ENCODE peak calls at places on chromosomes 12 and 14, in seven cellular contexts. One of them, this sample, is unnamed.

GRCh38 chr14:65483647-65484046 is 71.1 kb downstream of the FUT8 start:
- DNase-seq in NCI-H774: no peak
- DNase-seq in H7: no peak
- DNase-seq in cerebellar cortex: no peak
- DNase-seq in renal cortical epithelial cell: peak
- DNase-seq in activated CD4-positive, alpha-beta T cell treated with anti-CD3 and anti-CD28 coated beads, Interleukin-2, amount 10 ng/mL, durations not matched to agents 7 days and 5 days: no peak
- DNase-seq in BE2C: no peak
- DNase-seq in this sample: no peak

GRCh38 chr14:47103781-47104180 is 452.2 kb upstream of the RPL10L start:
- DNase-seq in cerebellar cortex: no peak
- DNase-seq in H7: no peak
- DNase-seq in BE2C: no peak
- DNase-seq in NCI-H774: no peak
- DNase-seq in renal cortical epithelial cell: no peak
- DNase-seq in activated CD4-positive, alpha-beta T cell treated with anti-CD3 and anti-CD28 coated beads, Interleukin-2, amount 10 ng/mL, durations not matched to agents 7 days and 5 days: no peak
- DNase-seq in this sample: no peak

GRCh38 chr14:54173782-54174181 is 217.2 kb upstream of the BMP4 start:
- DNase-seq in activated CD4-positive, alpha-beta T cell treated with anti-CD3 and anti-CD28 coated beads, Interleukin-2, amount 10 ng/mL, durations not matched to agents 7 days and 5 days: no peak
- DNase-seq in H7: no peak
- DNase-seq in renal cortical epithelial cell: no peak
- DNase-seq in NCI-H774: no peak
- DNase-seq in cerebellar cortex: no peak
- DNase-seq in BE2C: no peak
- DNase-seq in this sample: no peak

GRCh38 chr12:52190860-52191729 is 719 bp downstream of the KRT80 start:
- DNase-seq in BE2C: no peak
- DNase-seq in activated CD4-positive, alpha-beta T cell treated with anti-CD3 and anti-CD28 coated beads, Interleukin-2, amount 10 ng/mL, durations not matched to agents 7 days and 5 days: no peak
- DNase-seq in NCI-H774: no peak
- DNase-seq in cerebellar cortex: no peak
- DNase-seq in H7: no peak
- DNase-seq in renal cortical epithelial cell: no peak
- DNase-seq in this sample: no peak

GRCh38 chr14:61140872-61141271 is 140.3 kb downstream of the TMEM30B start:
- DNase-seq in NCI-H774: no peak
- DNase-seq in H7: no peak
- DNase-seq in activated CD4-positive, alpha-beta T cell treated with anti-CD3 and anti-CD28 coated beads, Interleukin-2, amount 10 ng/mL, durations not matched to agents 7 days and 5 days: no peak
- DNase-seq in BE2C: no peak
- DNase-seq in cerebellar cortex: no peak
- DNase-seq in renal cortical epithelial cell: peak
- DNase-seq in this sample: no peak

GRCh38 chr14:78982551-78982950 is 812.4 kb downstream of the NRXN3 start:
- DNase-seq in NCI-H774: no peak
- DNase-seq in renal cortical epithelial cell: no peak
- DNase-seq in BE2C: no peak
- DNase-seq in H7: no peak
- DNase-seq in cerebellar cortex: no peak
- DNase-seq in activated CD4-positive, alpha-beta T cell treated with anti-CD3 and anti-CD28 coated beads, Interleukin-2, amount 10 ng/mL, durations not matched to agents 7 days and 5 days: no peak
- DNase-seq in this sample: no peak

GRCh38 chr12:17235996-17236395 is 630.0 kb upstream of the LMO3 start:
- DNase-seq in renal cortical epithelial cell: no peak
- DNase-seq in BE2C: no peak
- DNase-seq in cerebellar cortex: no peak
- DNase-seq in activated CD4-positive, alpha-beta T cell treated with anti-CD3 and anti-CD28 coated beads, Interleukin-2, amount 10 ng/mL, durations not matched to agents 7 days and 5 days: no peak
- DNase-seq in NCI-H774: no peak
- DNase-seq in H7: peak
- DNase-seq in this sample: no peak

GRCh38 chr12:78430501-78430900 is 434.1 kb upstream of the SYT1 start:
- DNase-seq in cerebellar cortex: no peak
- DNase-seq in H7: no peak
- DNase-seq in BE2C: no peak
- DNase-seq in renal cortical epithelial cell: no peak
- DNase-seq in NCI-H774: no peak
- DNase-seq in activated CD4-positive, alpha-beta T cell treated with anti-CD3 and anti-CD28 coated beads, Interleukin-2, amount 10 ng/mL, durations not matched to agents 7 days and 5 days: no peak
- DNase-seq in this sample: no peak

GRCh38 chr12:32036477-32037263 is 70.0 kb upstream of the BICD1 start:
- DNase-seq in BE2C: no peak
- DNase-seq in NCI-H774: no peak
- DNase-seq in cerebellar cortex: no peak
- DNase-seq in H7: peak
- DNase-seq in activated CD4-positive, alpha-beta T cell treated with anti-CD3 and anti-CD28 coated beads, Interleukin-2, amount 10 ng/mL, durations not matched to agents 7 days and 5 days: no peak
- DNase-seq in renal cortical epithelial cell: no peak
- DNase-seq in this sample: no peak

GRCh38 chr12:79444089-79444488 is 246.7 kb downstream of the PAWR start:
- DNase-seq in H7: no peak
- DNase-seq in renal cortical epithelial cell: peak
- DNase-seq in activated CD4-positive, alpha-beta T cell treated with anti-CD3 and anti-CD28 coated beads, Interleukin-2, amount 10 ng/mL, durations not matched to agents 7 days and 5 days: no peak
- DNase-seq in cerebellar cortex: no peak
- DNase-seq in NCI-H774: no peak
- DNase-seq in BE2C: no peak
- DNase-seq in this sample: no peak

GRCh38 chr12:3014641-3015040 is 55.4 kb downstream of the TEAD4 start:
- DNase-seq in renal cortical epithelial cell: no peak
- DNase-seq in cerebellar cortex: no peak
- DNase-seq in H7: peak
- DNase-seq in BE2C: no peak
- DNase-seq in NCI-H774: no peak
- DNase-seq in activated CD4-positive, alpha-beta T cell treated with anti-CD3 and anti-CD28 coated beads, Interleukin-2, amount 10 ng/mL, durations not matched to agents 7 days and 5 days: no peak
- DNase-seq in this sample: no peak

GRCh38 chr12:49187184-49187583 is 1.7 kb downstream of the TUBA1A start:
- DNase-seq in cerebellar cortex: peak
- DNase-seq in NCI-H774: peak
- DNase-seq in activated CD4-positive, alpha-beta T cell treated with anti-CD3 and anti-CD28 coated beads, Interleukin-2, amount 10 ng/mL, durations not matched to agents 7 days and 5 days: peak
- DNase-seq in H7: no peak
- DNase-seq in BE2C: peak
- DNase-seq in renal cortical epithelial cell: peak
- DNase-seq in this sample: peak

GRCh38 chr14:89983375-89983774 is 27.6 kb downstream of the TDP1 start:
- DNase-seq in activated CD4-positive, alpha-beta T cell treated with anti-CD3 and anti-CD28 coated beads, Interleukin-2, amount 10 ng/mL, durations not matched to agents 7 days and 5 days: no peak
- DNase-seq in H7: no peak
- DNase-seq in BE2C: no peak
- DNase-seq in cerebellar cortex: no peak
- DNase-seq in renal cortical epithelial cell: no peak
- DNase-seq in NCI-H774: no peak
- DNase-seq in this sample: no peak

GRCh38 chr12:2877047-2877958 is at the start of the genes FOXM1 and RHNO1:
- DNase-seq in renal cortical epithelial cell: peak
- DNase-seq in NCI-H774: peak
- DNase-seq in activated CD4-positive, alpha-beta T cell treated with anti-CD3 and anti-CD28 coated beads, Interleukin-2, amount 10 ng/mL, durations not matched to agents 7 days and 5 days: peak
- DNase-seq in cerebellar cortex: peak
- DNase-seq in H7: peak
- DNase-seq in BE2C: peak
- DNase-seq in this sample: peak

GRCh38 chr12:26803552-26803951 is 29.4 kb downstream of the ITPR2 start:
- DNase-seq in NCI-H774: no peak
- DNase-seq in renal cortical epithelial cell: peak
- DNase-seq in activated CD4-positive, alpha-beta T cell treated with anti-CD3 and anti-CD28 coated beads, Interleukin-2, amount 10 ng/mL, durations not matched to agents 7 days and 5 days: no peak
- DNase-seq in BE2C: no peak
- DNase-seq in cerebellar cortex: no peak
- DNase-seq in H7: no peak
- DNase-seq in this sample: no peak

GRCh38 chr12:2212537-2212936 is 159.8 kb downstream of the CACNA1C start:
- DNase-seq in activated CD4-positive, alpha-beta T cell treated with anti-CD3 and anti-CD28 coated beads, Interleukin-2, amount 10 ng/mL, durations not matched to agents 7 days and 5 days: no peak
- DNase-seq in renal cortical epithelial cell: no peak
- DNase-seq in H7: no peak
- DNase-seq in BE2C: no peak
- DNase-seq in cerebellar cortex: no peak
- DNase-seq in NCI-H774: no peak
- DNase-seq in this sample: no peak

GRCh38 chr12:97465012-97465345 is 2.4 kb downstream of the RMST start:
- DNase-seq in cerebellar cortex: no peak
- DNase-seq in activated CD4-positive, alpha-beta T cell treated with anti-CD3 and anti-CD28 coated beads, Interleukin-2, amount 10 ng/mL, durations not matched to agents 7 days and 5 days: no peak
- DNase-seq in H7: no peak
- DNase-seq in renal cortical epithelial cell: no peak
- DNase-seq in BE2C: no peak
- DNase-seq in NCI-H774: no peak
- DNase-seq in this sample: peak

GRCh38 chr14:54502602-54503001 is 7.1 kb upstream of the CGRRF1 start:
- DNase-seq in NCI-H774: no peak
- DNase-seq in H7: no peak
- DNase-seq in cerebellar cortex: no peak
- DNase-seq in activated CD4-positive, alpha-beta T cell treated with anti-CD3 and anti-CD28 coated beads, Interleukin-2, amount 10 ng/mL, durations not matched to agents 7 days and 5 days: no peak
- DNase-seq in renal cortical epithelial cell: no peak
- DNase-seq in BE2C: no peak
- DNase-seq in this sample: no peak

GRCh38 chr12:116411977-116412376 is 134.5 kb upstream of the MED13L start:
- DNase-seq in activated CD4-positive, alpha-beta T cell treated with anti-CD3 and anti-CD28 coated beads, Interleukin-2, amount 10 ng/mL, durations not matched to agents 7 days and 5 days: no peak
- DNase-seq in H7: no peak
- DNase-seq in NCI-H774: no peak
- DNase-seq in BE2C: no peak
- DNase-seq in cerebellar cortex: no peak
- DNase-seq in renal cortical epithelial cell: no peak
- DNase-seq in this sample: no peak

GRCh38 chr12:116490481-116490880 is 68.7 kb upstream of the MAP1LC3B2 start:
- DNase-seq in H7: no peak
- DNase-seq in NCI-H774: no peak
- DNase-seq in renal cortical epithelial cell: no peak
- DNase-seq in BE2C: no peak
- DNase-seq in cerebellar cortex: no peak
- DNase-seq in activated CD4-positive, alpha-beta T cell treated with anti-CD3 and anti-CD28 coated beads, Interleukin-2, amount 10 ng/mL, durations not matched to agents 7 days and 5 days: no peak
- DNase-seq in this sample: no peak

GRCh38 chr14:94780536-94781404 is 10.9 kb upstream of the GSC start:
- DNase-seq in activated CD4-positive, alpha-beta T cell treated with anti-CD3 and anti-CD28 coated beads, Interleukin-2, amount 10 ng/mL, durations not matched to agents 7 days and 5 days: no peak
- DNase-seq in NCI-H774: no peak
- DNase-seq in H7: peak
- DNase-seq in BE2C: no peak
- DNase-seq in cerebellar cortex: no peak
- DNase-seq in renal cortical epithelial cell: no peak
- DNase-seq in this sample: no peak

GRCh38 chr14:78005325-78005724 is 164.8 kb upstream of the NRXN3 start:
- DNase-seq in activated CD4-positive, alpha-beta T cell treated with anti-CD3 and anti-CD28 coated beads, Interleukin-2, amount 10 ng/mL, durations not matched to agents 7 days and 5 days: no peak
- DNase-seq in cerebellar cortex: no peak
- DNase-seq in renal cortical epithelial cell: peak
- DNase-seq in BE2C: no peak
- DNase-seq in NCI-H774: peak
- DNase-seq in H7: no peak
- DNase-seq in this sample: peak

GRCh38 chr14:61726772-61727658 is 31.7 kb downstream of the HIF1A start:
- DNase-seq in H7: no peak
- DNase-seq in renal cortical epithelial cell: no peak
- DNase-seq in NCI-H774: no peak
- DNase-seq in BE2C: no peak
- DNase-seq in activated CD4-positive, alpha-beta T cell treated with anti-CD3 and anti-CD28 coated beads, Interleukin-2, amount 10 ng/mL, durations not matched to agents 7 days and 5 days: no peak
- DNase-seq in cerebellar cortex: no peak
- DNase-seq in this sample: no peak

GRCh38 chr12:49974231-49974675 is 1.5 kb downstream of the AQP6 start:
- DNase-seq in H7: peak
- DNase-seq in BE2C: peak
- DNase-seq in NCI-H774: no peak
- DNase-seq in cerebellar cortex: peak
- DNase-seq in activated CD4-positive, alpha-beta T cell treated with anti-CD3 and anti-CD28 coated beads, Interleukin-2, amount 10 ng/mL, durations not matched to agents 7 days and 5 days: no peak
- DNase-seq in renal cortical epithelial cell: peak
- DNase-seq in this sample: no peak

GRCh38 chr12:50187084-50187900 is 20.1 kb upstream of the CERS5 start:
- DNase-seq in H7: no peak
- DNase-seq in cerebellar cortex: no peak
- DNase-seq in activated CD4-positive, alpha-beta T cell treated with anti-CD3 and anti-CD28 coated beads, Interleukin-2, amount 10 ng/mL, durations not matched to agents 7 days and 5 days: no peak
- DNase-seq in BE2C: no peak
- DNase-seq in renal cortical epithelial cell: no peak
- DNase-seq in NCI-H774: no peak
- DNase-seq in this sample: no peak

GRCh38 chr14:91413547-91414474 is 3.8 kb downstream of the CCDC88C start:
- DNase-seq in activated CD4-positive, alpha-beta T cell treated with anti-CD3 and anti-CD28 coated beads, Interleukin-2, amount 10 ng/mL, durations not matched to agents 7 days and 5 days: peak
- DNase-seq in H7: peak
- DNase-seq in BE2C: no peak
- DNase-seq in renal cortical epithelial cell: no peak
- DNase-seq in NCI-H774: peak
- DNase-seq in cerebellar cortex: no peak
- DNase-seq in this sample: peak

GRCh38 chr14:45038256-45038655 is 45.7 kb upstream of the PRPF39 start:
- DNase-seq in BE2C: no peak
- DNase-seq in NCI-H774: no peak
- DNase-seq in renal cortical epithelial cell: no peak
- DNase-seq in H7: no peak
- DNase-seq in activated CD4-positive, alpha-beta T cell treated with anti-CD3 and anti-CD28 coated beads, Interleukin-2, amount 10 ng/mL, durations not matched to agents 7 days and 5 days: no peak
- DNase-seq in cerebellar cortex: no peak
- DNase-seq in this sample: no peak

GRCh38 chr14:50837271-50837670 is 6.3 kb upstream of the NIN start:
- DNase-seq in renal cortical epithelial cell: no peak
- DNase-seq in activated CD4-positive, alpha-beta T cell treated with anti-CD3 and anti-CD28 coated beads, Interleukin-2, amount 10 ng/mL, durations not matched to agents 7 days and 5 days: no peak
- DNase-seq in NCI-H774: no peak
- DNase-seq in BE2C: no peak
- DNase-seq in H7: no peak
- DNase-seq in cerebellar cortex: no peak
- DNase-seq in this sample: no peak

This sample was measured in NCI-H748 treated with DMSO at 0.1 percent for 48 hours.